ENCODE peak calls at places on chromosome 14, in four cellular contexts. One of them, this sample, is unnamed.

GRCh38 chr14:102557434-102558226 is 34.8 kb upstream of the RCOR1 start:
- DNase-seq in fibroblast of pulmonary artery: no peak
- DNase-seq in LoVo: no peak
- DNase-seq in NCI-H1694: no peak
- DNase-seq in this sample: no peak

GRCh38 chr14:104461676-104462443 is 117.7 kb upstream of the C14orf180 start:
- DNase-seq in LoVo: no peak
- DNase-seq in NCI-H1694: peak
- DNase-seq in fibroblast of pulmonary artery: no peak
- DNase-seq in this sample: no peak

GRCh38 chr14:96156804-96157760 is 47.6 kb upstream of the BDKRB2 start:
- DNase-seq in NCI-H1694: no peak
- DNase-seq in LoVo: no peak
- DNase-seq in fibroblast of pulmonary artery: no peak
- DNase-seq in this sample: no peak

GRCh38 chr14:85731198-85731597 is 201.3 kb downstream of the FLRT2 start:
- DNase-seq in LoVo: no peak
- DNase-seq in fibroblast of pulmonary artery: peak
- DNase-seq in NCI-H1694: no peak
- DNase-seq in this sample: no peak

GRCh38 chr14:45085004-45085403 is 1.1 kb downstream of the PRPF39 start:
- DNase-seq in LoVo: no peak
- DNase-seq in NCI-H1694: no peak
- DNase-seq in fibroblast of pulmonary artery: peak
- DNase-seq in this sample: no peak

GRCh38 chr14:23582906-23583760 is 4.5 kb upstream of the JPH4 start:
- DNase-seq in fibroblast of pulmonary artery: no peak
- DNase-seq in LoVo: no peak
- DNase-seq in NCI-H1694: no peak
- DNase-seq in this sample: no peak

GRCh38 chr14:55146425-55146824 is 17.4 kb downstream of the LGALS3 start:
- DNase-seq in NCI-H1694: no peak
- DNase-seq in fibroblast of pulmonary artery: peak
- DNase-seq in LoVo: no peak
- DNase-seq in this sample: no peak

GRCh38 chr14:20684662-20685456 is 499 bp downstream of the RNASE4 start:
- DNase-seq in NCI-H1694: no peak
- DNase-seq in fibroblast of pulmonary artery: peak
- DNase-seq in LoVo: peak
- DNase-seq in this sample: no peak

GRCh38 chr14:95150910-95151309 is 6.4 kb downstream of the DICER1 start:
- DNase-seq in fibroblast of pulmonary artery: no peak
- DNase-seq in LoVo: no peak
- DNase-seq in NCI-H1694: no peak
- DNase-seq in this sample: no peak

GRCh38 chr14:55980970-55981369 is 137.2 kb upstream of the PELI2 start:
- DNase-seq in LoVo: no peak
- DNase-seq in NCI-H1694: no peak
- DNase-seq in fibroblast of pulmonary artery: no peak
- DNase-seq in this sample: no peak

GRCh38 chr14:23071975-23072539 is 14.7 kb upstream of the CDH24 start:
- DNase-seq in NCI-H1694: no peak
- DNase-seq in fibroblast of pulmonary artery: no peak
- DNase-seq in LoVo: peak
- DNase-seq in this sample: no peak

GRCh38 chr14:101231828-101232227 is 328.3 kb upstream of the RTL1 start:
- DNase-seq in NCI-H1694: no peak
- DNase-seq in fibroblast of pulmonary artery: no peak
- DNase-seq in LoVo: no peak
- DNase-seq in this sample: no peak

GRCh38 chr14:105250986-105251385 is 2.7 kb downstream of the BTBD6 start:
- DNase-seq in fibroblast of pulmonary artery: no peak
- DNase-seq in LoVo: no peak
- DNase-seq in NCI-H1694: peak
- DNase-seq in this sample: no peak

GRCh38 chr14:38078393-38078792 is 129.3 kb upstream of the SSTR1 start:
- DNase-seq in fibroblast of pulmonary artery: no peak
- DNase-seq in LoVo: no peak
- DNase-seq in NCI-H1694: no peak
- DNase-seq in this sample: no peak

GRCh38 chr14:32078030-32078793 is 1.1 kb downstream of the ARHGAP5 start:
- DNase-seq in fibroblast of pulmonary artery: peak
- DNase-seq in LoVo: peak
- DNase-seq in NCI-H1694: peak
- DNase-seq in this sample: peak

This sample was measured in nucleus accumbens.